ENCODE peak calls at places on chromosome 3, in five cellular contexts. One of them, this sample, is unnamed. For H3K36me3 and H3K9me3, the result is how much of the 10 kb centered on the place peaks cover.

GRCh38 chr3:60304103-60304502 is 947.1 kb downstream of the FHIT start:
- DNase-seq in K562: no peak
- DNase-seq in pancreas: no peak
- DNase-seq in cardiac muscle cell: no peak
- DNase-seq in heart left ventricle: no peak
- DNase-seq in this sample: no peak

GRCh38 chr3:25423780-25424179 is 4.3 kb upstream of the RARB start:
- DNase-seq in K562: no peak
- DNase-seq in pancreas: no peak
- DNase-seq in cardiac muscle cell: no peak
- DNase-seq in heart left ventricle: no peak
- DNase-seq in this sample: no peak

GRCh38 chr3:160987982-160988964 is 116.9 kb downstream of the B3GALNT1 start:
- DNase-seq in K562: no peak
- DNase-seq in pancreas: no peak
- DNase-seq in cardiac muscle cell: peak
- DNase-seq in heart left ventricle: no peak
- DNase-seq in this sample: no peak

GRCh38 chr3:195877136-195877715 is 31.1 kb downstream of the TNK2 start:
- DNase-seq in K562: no peak
- DNase-seq in pancreas: no peak
- DNase-seq in cardiac muscle cell: no peak
- DNase-seq in heart left ventricle: no peak
- DNase-seq in this sample: no peak

GRCh38 chr3:54600441-54601204 is 327.2 kb downstream of the LRTM1 start:
- DNase-seq in K562: no peak
- DNase-seq in pancreas: no peak
- DNase-seq in cardiac muscle cell: peak
- DNase-seq in heart left ventricle: peak
- DNase-seq in this sample: no peak

GRCh38 chr3:154022603-154023002 is 98.6 kb upstream of the ARHGEF26 start:
- DNase-seq in K562: no peak
- DNase-seq in pancreas: no peak
- DNase-seq in cardiac muscle cell: no peak
- DNase-seq in heart left ventricle: no peak
- DNase-seq in this sample: no peak

GRCh38 chr3:58217209-58217811 is 6.5 kb upstream of the DNASE1L3 start:
- DNase-seq in K562: no peak
- DNase-seq in pancreas: peak
- DNase-seq in cardiac muscle cell: peak
- DNase-seq in heart left ventricle: peak
- DNase-seq in this sample: peak

GRCh38 chr3:105365171-105365535 is 1.6 kb upstream of the ALCAM start:
- DNase-seq in K562: no peak
- DNase-seq in pancreas: no peak
- DNase-seq in cardiac muscle cell: no peak
- DNase-seq in heart left ventricle: no peak
- DNase-seq in this sample: no peak

GRCh38 chr3:191076903-191077552 is 122.0 kb upstream of the OSTN start:
- DNase-seq in K562: no peak
- DNase-seq in pancreas: no peak
- DNase-seq in cardiac muscle cell: no peak
- DNase-seq in heart left ventricle: no peak
- DNase-seq in this sample: no peak

GRCh38 chr3:152270145-152270870 is 1.6 kb downstream of the MBNL1 start:
- DNase-seq in K562: no peak
- DNase-seq in pancreas: no peak
- DNase-seq in cardiac muscle cell: peak
- DNase-seq in heart left ventricle: no peak
- DNase-seq in this sample: no peak

GRCh38 chr3:127212711-127213110 is 19.8 kb downstream of the PRR23E start:
- DNase-seq in K562: no peak
- DNase-seq in pancreas: no peak
- DNase-seq in cardiac muscle cell: no peak
- DNase-seq in heart left ventricle: no peak
- DNase-seq in this sample: no peak

GRCh38 chr3:141618938-141619337 is 119.2 kb upstream of the RNF7 start:
- DNase-seq in K562: no peak
- DNase-seq in pancreas: no peak
- DNase-seq in cardiac muscle cell: no peak
- DNase-seq in heart left ventricle: no peak
- DNase-seq in this sample: peak

GRCh38 chr3:151838574-151839312 is 24.8 kb downstream of the AADAC start:
- DNase-seq in K562: peak
- DNase-seq in pancreas: no peak
- DNase-seq in cardiac muscle cell: peak
- DNase-seq in heart left ventricle: peak
- DNase-seq in this sample: peak

DNA sequence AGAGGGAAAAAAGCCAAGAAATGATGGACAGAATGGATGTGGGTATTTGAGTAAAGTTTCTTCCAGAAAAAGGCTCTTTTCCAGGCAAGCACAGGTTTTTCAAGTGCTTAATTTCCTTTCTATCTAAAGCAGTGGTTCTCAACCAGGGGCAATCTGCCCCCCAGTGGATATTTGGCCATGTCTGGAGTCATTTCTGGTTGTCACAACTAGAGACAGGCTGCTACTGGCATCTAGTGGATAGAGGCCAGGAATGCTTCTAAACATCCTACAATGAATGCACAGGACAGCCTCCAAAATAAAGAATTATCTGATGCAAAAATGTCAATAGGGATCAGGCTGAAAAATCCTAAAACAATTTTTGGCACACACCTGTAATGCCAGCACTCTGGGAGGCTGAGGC is 23.9 kb downstream of the SEC22C start:
- DNase-seq in K562: no peak
- DNase-seq in pancreas: no peak
- DNase-seq in cardiac muscle cell: no peak
- DNase-seq in heart left ventricle: no peak
- DNase-seq in this sample: peak
- H3K36me3 ChIP-seq in K562: half or more
- H3K36me3 ChIP-seq in pancreas: under half
- H3K36me3 ChIP-seq in cardiac muscle cell: under half
- H3K36me3 ChIP-seq in heart left ventricle: half or more
- H3K36me3 ChIP-seq in this sample: half or more

DNA sequence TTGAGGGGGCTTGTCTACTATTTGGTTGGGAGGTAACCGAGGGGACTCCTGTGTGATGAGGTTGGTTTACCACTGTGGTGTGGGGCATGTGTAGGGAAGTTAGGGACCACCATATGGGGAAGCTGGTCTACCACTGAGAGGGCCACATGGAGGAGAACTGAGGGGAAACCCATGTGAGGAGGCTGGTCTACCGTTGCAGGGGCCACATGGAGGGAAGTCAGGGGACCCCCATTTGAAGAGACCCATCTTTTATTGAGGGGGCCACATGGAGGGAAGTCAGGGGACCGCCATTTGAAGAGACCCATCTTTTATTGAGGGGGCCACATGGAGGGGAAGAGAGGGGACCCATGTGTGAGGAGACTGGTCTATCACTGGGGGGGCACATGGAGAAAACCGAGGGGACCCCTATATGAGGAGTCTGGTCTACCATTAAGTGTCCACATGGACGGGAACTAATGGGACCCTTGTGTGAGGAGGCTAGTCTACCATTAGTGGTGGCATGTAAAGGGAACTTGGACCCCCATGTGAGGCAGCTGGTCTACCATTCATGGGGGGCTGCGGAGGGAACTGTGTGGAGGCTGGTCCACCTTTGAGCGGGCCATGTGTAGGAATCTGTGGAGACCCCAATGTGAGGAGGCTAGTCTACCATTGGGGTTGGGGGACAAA is 165.5 kb downstream of the FBLN2 start:
- DNase-seq in K562: no peak
- DNase-seq in pancreas: no peak
- DNase-seq in cardiac muscle cell: no peak
- DNase-seq in heart left ventricle: no peak
- DNase-seq in this sample: no peak
- H3K9me3 ChIP-seq in K562: under half
- H3K9me3 ChIP-seq in pancreas: under half
- H3K9me3 ChIP-seq in cardiac muscle cell: under half
- H3K9me3 ChIP-seq in heart left ventricle: under half
- H3K9me3 ChIP-seq in this sample: under half

DNA sequence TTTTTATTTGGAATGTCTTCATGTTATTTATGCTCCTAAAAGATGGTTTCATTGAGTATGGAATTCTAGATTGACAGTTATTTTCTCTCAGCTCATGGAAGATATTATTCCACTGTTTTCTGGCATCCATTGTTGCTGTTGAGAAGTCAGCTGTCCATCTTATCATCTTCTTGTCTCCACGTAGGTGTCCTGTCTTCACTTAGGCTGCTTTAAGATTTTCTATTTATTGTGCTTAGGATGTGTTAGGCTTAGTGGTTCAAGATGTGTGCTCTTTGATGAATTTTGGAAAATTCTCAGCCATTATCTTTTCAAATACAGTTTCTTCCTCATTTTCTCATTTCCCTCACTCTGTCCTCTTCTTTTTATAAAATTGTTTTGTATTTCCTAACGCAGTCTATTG is 52.0 kb downstream of the SNRK start:
- DNase-seq in K562: peak
- DNase-seq in pancreas: no peak
- DNase-seq in cardiac muscle cell: no peak
- DNase-seq in heart left ventricle: no peak
- DNase-seq in this sample: no peak
- H3K36me3 ChIP-seq in K562: under half
- H3K36me3 ChIP-seq in pancreas: under half
- H3K36me3 ChIP-seq in cardiac muscle cell: under half
- H3K36me3 ChIP-seq in heart left ventricle: half or more
- H3K36me3 ChIP-seq in this sample: under half

GRCh38 chr3:66426135-66426534 is 74.7 kb downstream of the LRIG1 start:
- DNase-seq in K562: no peak
- DNase-seq in pancreas: no peak
- DNase-seq in cardiac muscle cell: no peak
- DNase-seq in heart left ventricle: no peak
- DNase-seq in this sample: no peak

GRCh38 chr3:66423791-66424190 is 77.0 kb downstream of the LRIG1 start:
- DNase-seq in K562: no peak
- DNase-seq in pancreas: no peak
- DNase-seq in cardiac muscle cell: no peak
- DNase-seq in heart left ventricle: no peak
- DNase-seq in this sample: no peak

GRCh38 chr3:66427352-66427751 is 73.5 kb downstream of the LRIG1 start:
- DNase-seq in K562: no peak
- DNase-seq in pancreas: no peak
- DNase-seq in cardiac muscle cell: no peak
- DNase-seq in heart left ventricle: no peak
- DNase-seq in this sample: no peak

GRCh38 chr3:66425032-66425431 is 75.8 kb downstream of the LRIG1 start:
- DNase-seq in K562: no peak
- DNase-seq in pancreas: no peak
- DNase-seq in cardiac muscle cell: no peak
- DNase-seq in heart left ventricle: peak
- DNase-seq in this sample: no peak

DNA sequence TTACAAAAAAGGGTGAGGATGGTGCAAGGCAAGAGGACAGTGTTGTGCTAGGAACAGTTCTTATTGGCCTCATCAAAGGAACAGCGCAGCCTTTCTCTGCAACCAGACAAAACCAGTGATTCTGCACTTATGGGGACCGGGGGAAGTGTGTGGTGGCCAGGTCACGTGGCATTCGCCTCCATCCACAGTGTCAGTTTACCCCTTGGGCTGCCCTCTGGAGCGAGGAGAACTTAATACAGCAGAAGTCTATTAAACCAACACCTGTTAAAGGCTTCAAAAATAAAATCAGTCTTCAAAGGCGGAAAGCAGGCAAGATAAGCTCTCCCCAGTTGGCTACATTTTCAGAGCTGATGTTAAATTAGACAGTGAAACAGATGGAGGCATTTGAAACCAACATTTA is 75.3 kb downstream of the LRIG1 start:
- DNase-seq in K562: no peak
- DNase-seq in pancreas: no peak
- DNase-seq in cardiac muscle cell: no peak
- DNase-seq in heart left ventricle: no peak
- DNase-seq in this sample: no peak
- H3K9me3 ChIP-seq in K562: under half
- H3K9me3 ChIP-seq in pancreas: under half
- H3K9me3 ChIP-seq in cardiac muscle cell: under half
- H3K9me3 ChIP-seq in heart left ventricle: under half
- H3K9me3 ChIP-seq in this sample: under half